ENCODE peak calls at places on chromosomes 4 and X, in ten cellular contexts. Q is KBM-7; W is nucleus accumbens; A is stomach; Z is IMR-90; I is activated effector memory CD4-positive, alpha-beta T cell treated with Interleukin-2 at 50 U/mL for 16 hours; F is activated gamma-delta T cell treated with Interleukin-2 at 50 U/mL for 16 hours; L is non-pigmented ciliary epithelial cell; P is vagina; Y is tibial artery. B is an unnamed sample.

GRCh38 chrX:56797966-56798711 is 69.1 kb downstream of the NBDY start:
- DNase-seq in Q (no peak), W (no peak), A (peak; percentile 26), Z (no peak), I (no peak), F (no peak), L (no peak), P (peak; percentile 80), Y (no peak), B (peak; percentile 51)

GRCh38 chr4:48329193-48329592 is 12.1 kb upstream of the SLAIN2 start:
- DNase-seq in Q (no peak), W (no peak), A (no peak), Z (no peak), I (no peak), F (no peak), L (no peak), P (no peak), Y (no peak), B (no peak)

GRCh38 chr4:69831646-69832325 is 28.2 kb downstream of the SULT1E1 start:
- DNase-seq in Q (peak; percentile 99), W (no peak), A (no peak), Z (no peak), I (no peak), F (no peak), L (no peak), P (no peak), Y (peak; percentile 37), B (no peak)

GRCh38 chrX:119427795-119428185 is 28.7 kb downstream of the SLC25A43 start:
- DNase-seq in Q (no peak), W (no peak), A (no peak), Z (no peak), I (no peak), F (no peak), L (no peak), P (no peak), Y (no peak), B (no peak)

GRCh38 chrX:41677661-41678060 is 11.1 kb upstream of the GPR34 start:
- DNase-seq in Q (no peak), W (no peak), A (no peak), Z (no peak), I (no peak), F (no peak), L (no peak), P (no peak), Y (no peak), B (peak; percentile 18)

GRCh38 chr4:108731001-108731400 is 31.9 kb downstream of the ETNPPL start:
- DNase-seq in Q (no peak), W (peak; percentile 22), A (no peak), Z (no peak), I (no peak), F (no peak), L (no peak), P (no peak), Y (no peak), B (no peak)

GRCh38 chr4:173264245-173264959 is 69.8 kb downstream of the HMGB2 start:
- DNase-seq in Q (peak; percentile 75), W (no peak), A (peak; percentile 34), Z (peak; percentile 78), I (peak; percentile 21), F (no peak), L (no peak), P (no peak), Y (no peak), B (peak; percentile 79)

GRCh38 chr4:117768610-117769009 is 265.7 kb upstream of the NDST3 start:
- DNase-seq in Q (no peak), W (no peak), A (no peak), Z (no peak), I (no peak), F (no peak), L (no peak), P (no peak), Y (no peak), B (no peak)

GRCh38 chr4:40454816-40455215 is 119.7 kb downstream of the CHRNA9 start:
- DNase-seq in Q (no peak), W (no peak), A (no peak), Z (no peak), I (no peak), F (no peak), L (no peak), P (no peak), Y (no peak), B (no peak)

GRCh38 chr4:25161599-25161960 is 1.3 kb upstream of the SEPSECS start:
- DNase-seq in Q (peak; percentile 40), W (no peak), A (no peak), Z (no peak), I (no peak), F (no peak), L (no peak), P (no peak), Y (no peak), B (peak; percentile 20)

GRCh38 chr4:105426187-105426897 is 47.5 kb downstream of the PPA2 start:
- DNase-seq in Q (no peak), W (no peak), A (no peak), Z (no peak), I (no peak), F (no peak), L (no peak), P (no peak), Y (no peak), B (no peak)

GRCh38 chrX:107117993-107118321 is 665 bp downstream of the RBM41 start:
- DNase-seq in Q (no peak), W (no peak), A (no peak), Z (no peak), I (no peak), F (no peak), L (no peak), P (no peak), Y (no peak), B (peak; percentile 8)

GRCh38 chrX:72121381-72121780 is 10.3 kb downstream of the RTL5 start:
- DNase-seq in Q (peak; percentile 83), W (no peak), A (peak; percentile 49), Z (peak; percentile 75), I (peak; percentile 47), F (peak; percentile 52), L (no peak), P (no peak), Y (peak; percentile 77), B (peak; percentile 86)

GRCh38 chr4:147678796-147679549 is 5.0 kb downstream of the PRMT9 start:
- DNase-seq in Q (no peak), W (no peak), A (no peak), Z (peak; percentile 41), I (no peak), F (no peak), L (no peak), P (no peak), Y (no peak), B (peak; percentile 18)

GRCh38 chr4:99683913-99684312 is 26.3 kb upstream of the C4orf54 start:
- DNase-seq in Q (no peak), W (no peak), A (no peak), Z (no peak), I (no peak), F (no peak), L (no peak), P (no peak), Y (no peak), B (no peak)

GRCh38 chr4:185395255-185395955 is at the start of gene LRP2BP:
- DNase-seq in Q (peak; percentile 46), W (no peak), A (no peak), Z (no peak), I (no peak), F (no peak), L (no peak), P (no peak), Y (no peak), B (no peak)

GRCh38 chrX:51814066-51814465 is 70.8 kb downstream of the GSPT2 start:
- DNase-seq in Q (no peak), W (no peak), A (no peak), Z (no peak), I (no peak), F (no peak), L (no peak), P (no peak), Y (no peak), B (no peak)

GRCh38 chrX:131441033-131441432 is 102.8 kb upstream of the OR13H1 start:
- DNase-seq in Q (no peak), W (no peak), A (no peak), Z (no peak), I (no peak), F (no peak), L (no peak), P (no peak), Y (no peak), B (peak; percentile 6)

GRCh38 chr4:119490335-119490734 is 138.3 kb downstream of the PDE5A start:
- DNase-seq in Q (peak; percentile 37), W (no peak), A (no peak), Z (peak; percentile 69), I (no peak), F (no peak), L (no peak), P (no peak), Y (no peak), B (peak; percentile 66)

GRCh38 chr4:66182651-66183050 is 512.4 kb upstream of the EPHA5 start:
- DNase-seq in Q (no peak), W (no peak), A (no peak), Z (no peak), I (no peak), F (no peak), L (no peak), P (no peak), Y (no peak), B (peak; percentile 3)

GRCh38 chrX:77597090-77597489 is 149.9 kb downstream of the FGF16 start:
- DNase-seq in Q (peak; percentile 9), W (no peak), A (no peak), Z (peak; percentile 48), I (no peak), F (no peak), L (no peak), P (no peak), Y (no peak), B (peak; percentile 52)

GRCh38 chr4:66062044-66062443 is 391.8 kb upstream of the EPHA5 start:
- DNase-seq in Q (no peak), W (no peak), A (no peak), Z (no peak), I (no peak), F (no peak), L (peak; percentile 9), P (no peak), Y (no peak), B (no peak)

GRCh38 chr4:184190711-184191110 is 27.0 kb downstream of the ENPP6 start:
- DNase-seq in Q (no peak), W (no peak), A (no peak), Z (no peak), I (no peak), F (no peak), L (no peak), P (no peak), Y (no peak), B (no peak)

GRCh38 chr4:146439999-146440398 is 81.7 kb downstream of the SLC10A7 start:
- DNase-seq in Q (no peak), W (no peak), A (no peak), Z (no peak), I (no peak), F (no peak), L (no peak), P (no peak), Y (no peak), B (no peak)

B was measured in fibroblast of lung.